ENCODE peak calls at places on chromosomes 12 and 14, in four cellular contexts. One of them, this sample, is unnamed.

GRCh38 chr14:73289308-73289707 is 52.0 kb downstream of the PAPLN start:
- DNase-seq in A549: no peak
- DNase-seq in K562: no peak
- DNase-seq in H1: no peak
- DNase-seq in this sample: no peak

GRCh38 chr14:33918256-33918655 is 32.6 kb downstream of the EGLN3 start:
- DNase-seq in A549: no peak
- DNase-seq in K562: no peak
- DNase-seq in H1: no peak
- DNase-seq in this sample: no peak

GRCh38 chr14:73242274-73242960 is 5.1 kb downstream of the PAPLN start:
- DNase-seq in A549: no peak
- DNase-seq in K562: no peak
- DNase-seq in H1: no peak
- DNase-seq in this sample: no peak

GRCh38 chr12:622420-622819 is 40.8 kb downstream of the NINJ2 start:
- DNase-seq in A549: no peak
- DNase-seq in K562: peak; percentile 24
- DNase-seq in H1: no peak
- DNase-seq in this sample: no peak

GRCh38 chr12:28026701-28027100 is 54.2 kb upstream of the PTHLH start:
- DNase-seq in A549: no peak
- DNase-seq in K562: no peak
- DNase-seq in H1: no peak
- DNase-seq in this sample: no peak

GRCh38 chr12:95605875-95606274 is 54.6 kb upstream of the USP44 start:
- DNase-seq in A549: no peak
- DNase-seq in K562: no peak
- DNase-seq in H1: no peak
- DNase-seq in this sample: no peak

GRCh38 chr14:61461808-61462275 is 140.5 kb downstream of the PRKCH start:
- DNase-seq in A549: peak; percentile 73
- DNase-seq in K562: peak; percentile 51
- DNase-seq in H1: no peak
- DNase-seq in this sample: peak; percentile 77

GRCh38 chr12:132772551-132772950 is 10.9 kb upstream of the ANKLE2 start:
- DNase-seq in A549: no peak
- DNase-seq in K562: no peak
- DNase-seq in H1: no peak
- DNase-seq in this sample: no peak

GRCh38 chr12:42648061-42648460 is 58.5 kb upstream of the PRICKLE1 start:
- DNase-seq in A549: no peak
- DNase-seq in K562: no peak
- DNase-seq in H1: no peak
- DNase-seq in this sample: no peak

GRCh38 chr12:92088802-92089201 is 56.8 kb downstream of the BTG1 start:
- DNase-seq in A549: no peak
- DNase-seq in K562: no peak
- DNase-seq in H1: no peak
- DNase-seq in this sample: no peak

GRCh38 chr12:27999970-28000369 is 27.4 kb upstream of the PTHLH start:
- DNase-seq in A549: no peak
- DNase-seq in K562: no peak
- DNase-seq in H1: no peak
- DNase-seq in this sample: peak; percentile 60

GRCh38 chr14:102872020-102872419 is 50.4 kb upstream of the AMN start:
- DNase-seq in A549: no peak
- DNase-seq in K562: no peak
- DNase-seq in H1: no peak
- DNase-seq in this sample: no peak

GRCh38 chr14:68941820-68942219 is 37.3 kb downstream of the ACTN1 start:
- DNase-seq in A549: peak; percentile 82
- DNase-seq in K562: no peak
- DNase-seq in H1: peak; percentile 82
- DNase-seq in this sample: peak; percentile 90

GRCh38 chr12:126219139-126219538 is 1153.9 kb downstream of the AACS start:
- DNase-seq in A549: no peak
- DNase-seq in K562: no peak
- DNase-seq in H1: no peak
- DNase-seq in this sample: no peak

GRCh38 chr12:47846294-47846996 is 26.7 kb upstream of the HDAC7 start:
- DNase-seq in A549: no peak
- DNase-seq in K562: no peak
- DNase-seq in H1: no peak
- DNase-seq in this sample: no peak

GRCh38 chr14:58280954-58281787 is 17.2 kb upstream of the ARID4A start:
- DNase-seq in A549: peak; percentile 28
- DNase-seq in K562: peak; percentile 25
- DNase-seq in H1: no peak
- DNase-seq in this sample: peak; percentile 92

GRCh38 chr14:77980475-77981321 is 180.8 kb downstream of the ADCK1 start:
- DNase-seq in A549: no peak
- DNase-seq in K562: no peak
- DNase-seq in H1: no peak
- DNase-seq in this sample: no peak

GRCh38 chr14:23653046-23653445 is 16.9 kb downstream of the DHRS2 start:
- DNase-seq in A549: no peak
- DNase-seq in K562: no peak
- DNase-seq in H1: no peak
- DNase-seq in this sample: peak; percentile 5

GRCh38 chr12:124620606-124621295 is 53.3 kb upstream of the NCOR2 start:
- DNase-seq in A549: no peak
- DNase-seq in K562: no peak
- DNase-seq in H1: no peak
- DNase-seq in this sample: peak; percentile 33

GRCh38 chr12:48681416-48681737 is 661 bp downstream of the KANSL2 start:
- DNase-seq in A549: peak; percentile 39
- DNase-seq in K562: no peak
- DNase-seq in H1: no peak
- DNase-seq in this sample: peak; percentile 14

GRCh38 chr12:126873701-126874100 is 1393.3 kb upstream of the TMEM132C start:
- DNase-seq in A549: no peak
- DNase-seq in K562: no peak
- DNase-seq in H1: no peak
- DNase-seq in this sample: no peak

GRCh38 chr12:46480724-46481123 is 108.2 kb upstream of the SLC38A2 start:
- DNase-seq in A549: no peak
- DNase-seq in K562: no peak
- DNase-seq in H1: no peak
- DNase-seq in this sample: no peak

GRCh38 chr12:47709277-47710048 is 3.6 kb upstream of the RPAP3 start:
- DNase-seq in A549: no peak
- DNase-seq in K562: no peak
- DNase-seq in H1: no peak
- DNase-seq in this sample: peak; percentile 11

GRCh38 chr12:82176016-82176415 is 182.2 kb downstream of the CCDC59 start:
- DNase-seq in A549: no peak
- DNase-seq in K562: no peak
- DNase-seq in H1: no peak
- DNase-seq in this sample: no peak

GRCh38 chr12:120413901-120414695 is 23.8 kb upstream of the COX6A1 start:
- DNase-seq in A549: no peak
- DNase-seq in K562: peak; percentile 8
- DNase-seq in H1: peak; percentile 89
- DNase-seq in this sample: no peak

GRCh38 chr12:42386310-42386709 is 60.3 kb downstream of the PPHLN1 start:
- DNase-seq in A549: no peak
- DNase-seq in K562: no peak
- DNase-seq in H1: no peak
- DNase-seq in this sample: no peak

GRCh38 chr12:102638777-102639176 is 158.4 kb upstream of the IGF1 start:
- DNase-seq in A549: no peak
- DNase-seq in K562: no peak
- DNase-seq in H1: no peak
- DNase-seq in this sample: peak; percentile 76

GRCh38 chr14:72577521-72577920 is 316.4 kb downstream of the DPF3 start:
- DNase-seq in A549: no peak
- DNase-seq in K562: no peak
- DNase-seq in H1: no peak
- DNase-seq in this sample: no peak

GRCh38 chr14:73489481-73490175 is 1.1 kb upstream of the RIOX1 start:
- DNase-seq in A549: no peak
- DNase-seq in K562: no peak
- DNase-seq in H1: no peak
- DNase-seq in this sample: no peak

GRCh38 chr14:61320806-61321384 is 484 bp upstream of the PRKCH start:
- DNase-seq in A549: no peak
- DNase-seq in K562: no peak
- DNase-seq in H1: no peak
- DNase-seq in this sample: no peak

GRCh38 chr12:79420146-79420618 is 270.6 kb downstream of the PAWR start:
- DNase-seq in A549: peak; percentile 38
- DNase-seq in K562: no peak
- DNase-seq in H1: no peak
- DNase-seq in this sample: peak; percentile 95

GRCh38 chr14:32102152-32102787 is 25.2 kb downstream of the ARHGAP5 start:
- DNase-seq in A549: no peak
- DNase-seq in K562: no peak
- DNase-seq in H1: no peak
- DNase-seq in this sample: no peak

DNA sequence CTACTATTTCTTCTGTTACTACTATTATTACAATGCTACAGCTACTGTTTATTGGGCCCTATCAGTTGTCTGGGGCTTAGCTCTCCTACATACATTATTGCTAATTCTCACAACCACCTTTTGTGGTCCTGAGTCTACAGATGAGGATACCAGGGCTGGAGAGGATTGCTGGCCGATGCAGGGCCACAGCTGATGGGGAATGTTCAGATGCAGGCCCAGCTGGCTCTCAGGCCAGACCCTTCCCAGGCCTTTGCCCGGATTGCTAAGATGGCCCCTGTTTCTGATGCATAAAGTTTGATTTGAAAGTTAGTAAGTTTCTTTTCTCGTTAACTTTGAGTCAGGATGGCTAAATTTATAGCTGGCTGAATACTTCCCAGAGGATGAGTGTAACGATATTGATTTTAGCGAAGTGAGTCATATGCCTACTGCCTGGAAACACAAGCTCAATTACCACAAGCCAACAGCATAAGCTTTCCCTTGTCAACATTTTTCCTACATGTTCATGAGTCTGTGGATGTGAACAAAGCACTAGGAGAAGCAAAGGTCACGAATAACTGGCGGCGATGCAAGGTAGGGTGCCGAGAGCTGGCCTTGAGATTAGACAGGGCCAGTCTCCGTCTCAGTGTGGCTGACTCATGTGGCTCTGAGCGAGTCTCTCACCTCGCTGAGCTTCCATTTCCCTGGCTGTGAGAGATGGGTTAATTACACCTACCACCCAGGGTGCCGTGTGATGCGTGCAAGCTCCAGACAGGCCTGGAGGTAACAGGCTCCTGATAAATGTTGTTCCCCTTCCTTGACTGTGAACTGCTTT is 111.0 kb downstream of the BEGAIN start:
- DNase-seq in A549: peak; percentile 78
- DNase-seq in K562: no peak
- DNase-seq in H1: no peak
- DNase-seq in this sample: peak; percentile 98
- TF ChIP-seq RFX5 in A549: no peak
- TF ChIP-seq RFX5 in K562: no peak
- TF ChIP-seq RFX5 in H1: no peak
- TF ChIP-seq RFX5 in this sample: no peak

GRCh38 chr12:6921996-6922935 is 5.5 kb upstream of the ATN1 start:
- DNase-seq in A549: no peak
- DNase-seq in K562: no peak
- DNase-seq in H1: no peak
- DNase-seq in this sample: no peak

GRCh38 chr12:6923003-6923732 is 4.6 kb upstream of the ATN1 start:
- DNase-seq in A549: no peak
- DNase-seq in K562: no peak
- DNase-seq in H1: no peak
- DNase-seq in this sample: no peak

GRCh38 chr12:6925239-6925542 is 2.6 kb upstream of the ATN1 start:
- DNase-seq in A549: no peak
- DNase-seq in K562: no peak
- DNase-seq in H1: no peak
- DNase-seq in this sample: no peak

GRCh38 chr12:6925543-6926279 is 2.0 kb upstream of the ATN1 start:
- DNase-seq in A549: peak; percentile 90
- DNase-seq in K562: no peak
- DNase-seq in H1: no peak
- DNase-seq in this sample: peak; percentile 90

GRCh38 chr12:6923851-6924250 is 3.9 kb upstream of the ATN1 start:
- DNase-seq in A549: no peak
- DNase-seq in K562: no peak
- DNase-seq in H1: no peak
- DNase-seq in this sample: no peak
- TF ChIP-seq RFX5 in A549: no peak
- TF ChIP-seq RFX5 in K562: no peak
- TF ChIP-seq RFX5 in H1: no peak
- TF ChIP-seq RFX5 in this sample: no peak

GRCh38 chr12:88763536-88764100 is 183.3 kb upstream of the KITLG start:
- DNase-seq in A549: no peak
- DNase-seq in K562: no peak
- DNase-seq in H1: no peak
- DNase-seq in this sample: no peak
- TF ChIP-seq RFX5 in A549: no peak
- TF ChIP-seq RFX5 in K562: no peak
- TF ChIP-seq RFX5 in H1: no peak
- TF ChIP-seq RFX5 in this sample: no peak

GRCh38 chr12:100539209-100539608 is 34.3 kb upstream of the GAS2L3 start:
- DNase-seq in A549: no peak
- DNase-seq in K562: no peak
- DNase-seq in H1: no peak
- DNase-seq in this sample: peak; percentile 37
- TF ChIP-seq RFX5 in A549: no peak
- TF ChIP-seq RFX5 in K562: no peak
- TF ChIP-seq RFX5 in H1: no peak
- TF ChIP-seq RFX5 in this sample: no peak

GRCh38 chr14:100844082-100844408 is 18.1 kb downstream of the MEG3 start:
- DNase-seq in A549: no peak
- DNase-seq in K562: no peak
- DNase-seq in H1: no peak
- DNase-seq in this sample: no peak
- TF ChIP-seq RFX5 in A549: no peak
- TF ChIP-seq RFX5 in K562: no peak
- TF ChIP-seq RFX5 in H1: no peak
- TF ChIP-seq RFX5 in this sample: no peak

GRCh38 chr12:72296389-72296788 is 24.2 kb downstream of the TRHDE start:
- DNase-seq in A549: peak; percentile 6
- DNase-seq in K562: no peak
- DNase-seq in H1: no peak
- DNase-seq in this sample: peak; percentile 91
- TF ChIP-seq RFX5 in A549: no peak
- TF ChIP-seq RFX5 in K562: no peak
- TF ChIP-seq RFX5 in H1: no peak
- TF ChIP-seq RFX5 in this sample: no peak

GRCh38 chr12:119262388-119262787 is 72.1 kb upstream of the CCDC60 start:
- DNase-seq in A549: no peak
- DNase-seq in K562: no peak
- DNase-seq in H1: no peak
- DNase-seq in this sample: no peak

GRCh38 chr12:119266963-119267362 is 67.6 kb upstream of the CCDC60 start:
- DNase-seq in A549: no peak
- DNase-seq in K562: no peak
- DNase-seq in H1: no peak
- DNase-seq in this sample: no peak
- TF ChIP-seq RFX5 in A549: no peak
- TF ChIP-seq RFX5 in K562: no peak
- TF ChIP-seq RFX5 in H1: no peak
- TF ChIP-seq RFX5 in this sample: no peak

GRCh38 chr14:75877292-75877691 is 104.5 kb downstream of the TGFB3 start:
- DNase-seq in A549: no peak
- DNase-seq in K562: no peak
- DNase-seq in H1: no peak
- DNase-seq in this sample: peak; percentile 97
- TF ChIP-seq RFX5 in A549: no peak
- TF ChIP-seq RFX5 in K562: no peak
- TF ChIP-seq RFX5 in H1: no peak
- TF ChIP-seq RFX5 in this sample: no peak